ENCODE peak calls at places on chromosomes 2 and 18, in four cellular contexts. One of them, this sample, is unnamed.
A peak's percentile ranks its signal among the peaks of the same experiment; 100 is the strongest.

GRCh38 chr18:28855524-28855923 is 678.6 kb upstream of the CDH2 start:
- DNase-seq in left lung: no peak
- DNase-seq in lower lobe of right lung: no peak
- DNase-seq in tibial nerve: no peak
- DNase-seq in this sample: no peak

GRCh38 chr2:76861708-76862107 is 660.5 kb downstream of the LRRTM4 start:
- DNase-seq in left lung: no peak
- DNase-seq in tibial nerve: no peak
- DNase-seq in lower lobe of right lung: no peak
- DNase-seq in this sample: no peak

GRCh38 chr2:38212312-38212711 is 136.4 kb upstream of the CYP1B1 start:
- DNase-seq in tibial nerve: no peak
- DNase-seq in lower lobe of right lung: no peak
- DNase-seq in left lung: no peak
- DNase-seq in this sample: no peak

GRCh38 chr2:174835797-174836255 is 71.6 kb upstream of the CHRNA1 start:
- DNase-seq in lower lobe of right lung: no peak
- DNase-seq in left lung: no peak
- DNase-seq in tibial nerve: no peak
- DNase-seq in this sample: no peak

GRCh38 chr2:97748397-97748796 is 35.0 kb downstream of the ZAP70 start:
- DNase-seq in left lung: no peak
- DNase-seq in tibial nerve: no peak
- DNase-seq in lower lobe of right lung: no peak
- DNase-seq in this sample: no peak

GRCh38 chr2:200378652-200379290 is 72.3 kb downstream of the SPATS2L start:
- DNase-seq in tibial nerve: no peak
- DNase-seq in lower lobe of right lung: no peak
- DNase-seq in left lung: no peak
- DNase-seq in this sample: no peak

GRCh38 chr2:20208487-20208882 is 16.4 kb downstream of the SDC1 start:
- DNase-seq in left lung: no peak
- DNase-seq in tibial nerve: no peak
- DNase-seq in lower lobe of right lung: no peak
- DNase-seq in this sample: no peak

GRCh38 chr2:149422337-149422990 is 92.1 kb downstream of the LYPD6 start:
- DNase-seq in left lung: no peak
- DNase-seq in lower lobe of right lung: no peak
- DNase-seq in tibial nerve: no peak
- DNase-seq in this sample: no peak

GRCh38 chr18:76756491-76757288 is 65.7 kb upstream of the ZNF236 start:
- DNase-seq in lower lobe of right lung: no peak
- DNase-seq in left lung: no peak
- DNase-seq in tibial nerve: peak; percentile 18
- DNase-seq in this sample: no peak

GRCh38 chr2:216700088-216700567 is 4.8 kb upstream of the IGFBP5 start:
- DNase-seq in left lung: no peak
- DNase-seq in tibial nerve: no peak
- DNase-seq in lower lobe of right lung: no peak
- DNase-seq in this sample: no peak

GRCh38 chr18:79479761-79480161 is 84.0 kb downstream of the NFATC1 start:
- DNase-seq in left lung: peak; percentile 72
- DNase-seq in lower lobe of right lung: peak; percentile 40
- DNase-seq in tibial nerve: no peak
- DNase-seq in this sample: peak; percentile 45

GRCh38 chr2:98730053-98730850 is 680 bp downstream of the MGAT4A start:
- DNase-seq in lower lobe of right lung: peak; percentile 73
- DNase-seq in left lung: peak; percentile 86
- DNase-seq in tibial nerve: peak; percentile 35
- DNase-seq in this sample: peak; percentile 72

GRCh38 chr2:8458461-8459459 is 223.1 kb upstream of the ID2 start:
- DNase-seq in lower lobe of right lung: no peak
- DNase-seq in tibial nerve: no peak
- DNase-seq in left lung: no peak
- DNase-seq in this sample: no peak

GRCh38 chr2:73053316-73054114 is 18.0 kb downstream of the SFXN5 start:
- DNase-seq in tibial nerve: no peak
- DNase-seq in lower lobe of right lung: no peak
- DNase-seq in left lung: no peak
- DNase-seq in this sample: no peak

GRCh38 chr2:235573331-235574221 is 79.7 kb downstream of the AGAP1 start:
- DNase-seq in lower lobe of right lung: no peak
- DNase-seq in left lung: no peak
- DNase-seq in tibial nerve: no peak
- DNase-seq in this sample: no peak

GRCh38 chr18:48006415-48007175 is 76.1 kb upstream of the SMAD2 start:
- DNase-seq in lower lobe of right lung: no peak
- DNase-seq in tibial nerve: no peak
- DNase-seq in left lung: no peak
- DNase-seq in this sample: no peak

GRCh38 chr2:207258191-207258991 is 92.6 kb upstream of the KLF7 start:
- DNase-seq in lower lobe of right lung: peak; percentile 48
- DNase-seq in tibial nerve: peak; percentile 17
- DNase-seq in left lung: no peak
- DNase-seq in this sample: no peak

GRCh38 chr18:62357079-62357719 is 32.1 kb downstream of the TNFRSF11A start:
- DNase-seq in left lung: no peak
- DNase-seq in lower lobe of right lung: no peak
- DNase-seq in tibial nerve: no peak
- DNase-seq in this sample: no peak

GRCh38 chr2:85988914-85989270 is 100.1 kb upstream of the ST3GAL5 start:
- DNase-seq in lower lobe of right lung: no peak
- DNase-seq in left lung: no peak
- DNase-seq in tibial nerve: no peak
- DNase-seq in this sample: no peak
- H3K27ac ChIP-seq in lower lobe of right lung: no peak overlapping the region
- H3K27ac ChIP-seq in left lung: no peak overlapping the region
- H3K27ac ChIP-seq in tibial nerve: no peak overlapping the region
- H3K27ac ChIP-seq in this sample: peak overlapping the region; percentile 63

GRCh38 chr18:8847900-8848299 is 142.5 kb downstream of the MTCL1 start:
- DNase-seq in tibial nerve: no peak
- DNase-seq in lower lobe of right lung: no peak
- DNase-seq in left lung: no peak
- DNase-seq in this sample: no peak
- H3K4me3 ChIP-seq in tibial nerve: no peak overlapping the region
- H3K4me3 ChIP-seq in lower lobe of right lung: no peak overlapping the region
- H3K4me3 ChIP-seq in left lung: no peak overlapping the region
- H3K4me3 ChIP-seq in this sample: no peak overlapping the region

GRCh38 chr18:27653247-27653646 is 468.1 kb upstream of the CHST9 start:
- DNase-seq in tibial nerve: no peak
- DNase-seq in left lung: no peak
- DNase-seq in lower lobe of right lung: no peak
- DNase-seq in this sample: no peak
- H3K4me1 ChIP-seq in tibial nerve: no peaks in the 10 kb centered on the region
- H3K4me1 ChIP-seq in left lung: no peaks in the 10 kb centered on the region
- H3K4me1 ChIP-seq in lower lobe of right lung: no peaks in the 10 kb centered on the region
- H3K4me1 ChIP-seq in this sample: no peaks in the 10 kb centered on the region

GRCh38 chr18:23003289-23003688 is 70.2 kb downstream of the RBBP8 start:
- DNase-seq in tibial nerve: no peak
- DNase-seq in left lung: no peak
- DNase-seq in lower lobe of right lung: no peak
- DNase-seq in this sample: no peak

GRCh38 chr18:22998336-22998735 is 65.2 kb downstream of the RBBP8 start:
- DNase-seq in lower lobe of right lung: no peak
- DNase-seq in tibial nerve: no peak
- DNase-seq in left lung: no peak
- DNase-seq in this sample: no peak

GRCh38 chr18:22999647-23000046 is 66.5 kb downstream of the RBBP8 start:
- DNase-seq in tibial nerve: no peak
- DNase-seq in lower lobe of right lung: no peak
- DNase-seq in left lung: no peak
- DNase-seq in this sample: no peak

DNA sequence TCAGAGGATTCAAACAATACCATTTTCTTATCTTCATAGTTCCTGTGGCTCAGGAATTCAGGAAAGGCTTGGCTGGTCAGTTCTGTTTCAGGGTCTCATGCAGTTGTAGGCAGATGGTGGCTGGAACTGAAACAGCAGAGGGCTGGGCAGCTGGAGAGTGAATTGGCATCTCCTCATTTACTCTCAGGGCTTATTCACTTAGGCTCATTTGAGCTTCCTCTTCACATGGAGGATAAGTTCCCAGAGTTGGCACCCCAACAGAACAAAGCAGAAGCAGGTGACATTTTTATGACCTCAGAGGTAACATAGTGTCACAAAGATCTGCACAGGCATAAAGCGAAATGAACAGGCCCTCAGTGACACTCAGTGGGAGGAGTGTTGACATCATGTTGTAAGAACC is 66.1 kb downstream of the RBBP8 start:
- DNase-seq in left lung: no peak
- DNase-seq in lower lobe of right lung: no peak
- DNase-seq in tibial nerve: no peak
- DNase-seq in this sample: no peak
- H3K27ac ChIP-seq in left lung: no peak overlapping the region
- H3K27ac ChIP-seq in lower lobe of right lung: no peak overlapping the region
- H3K27ac ChIP-seq in tibial nerve: no peak overlapping the region
- H3K27ac ChIP-seq in this sample: no peak overlapping the region

GRCh38 chr2:80303825-80304521 is 579 bp downstream of the LRRTM1 start:
- DNase-seq in tibial nerve: no peak
- DNase-seq in left lung: peak; percentile 73
- DNase-seq in lower lobe of right lung: no peak
- DNase-seq in this sample: peak; percentile 60

GRCh38 chr2:80302465-80303005 is 2.0 kb downstream of the LRRTM1 start:
- DNase-seq in tibial nerve: no peak
- DNase-seq in left lung: peak; percentile 47
- DNase-seq in lower lobe of right lung: no peak
- DNase-seq in this sample: no peak

GRCh38 chr2:80300346-80300745 is 4.2 kb downstream of the LRRTM1 start:
- DNase-seq in lower lobe of right lung: no peak
- DNase-seq in tibial nerve: no peak
- DNase-seq in left lung: no peak
- DNase-seq in this sample: no peak

GRCh38 chr2:80303006-80303741 is 1.4 kb downstream of the LRRTM1 start:
- DNase-seq in lower lobe of right lung: peak; percentile 44
- DNase-seq in left lung: peak; percentile 69
- DNase-seq in tibial nerve: no peak
- DNase-seq in this sample: no peak

GRCh38 chr2:80302001-80302464 is 2.5 kb downstream of the LRRTM1 start:
- DNase-seq in left lung: peak; percentile 45
- DNase-seq in tibial nerve: no peak
- DNase-seq in lower lobe of right lung: no peak
- DNase-seq in this sample: no peak
- H3K4me3 ChIP-seq in left lung: no peak overlapping the region
- H3K4me3 ChIP-seq in tibial nerve: peak overlapping the region; percentile 53
- H3K4me3 ChIP-seq in lower lobe of right lung: no peak overlapping the region
- H3K4me3 ChIP-seq in this sample: no peak overlapping the region

GRCh38 chr2:119679526-119679837 is 481 bp downstream of the TMEM177 start:
- DNase-seq in left lung: no peak
- DNase-seq in tibial nerve: no peak
- DNase-seq in lower lobe of right lung: no peak
- DNase-seq in this sample: no peak
- H3K4me1 ChIP-seq in left lung: peaks cover 8% of the 10 kb centered on the region
- H3K4me1 ChIP-seq in tibial nerve: no peaks in the 10 kb centered on the region
- H3K4me1 ChIP-seq in lower lobe of right lung: peaks cover 13% of the 10 kb centered on the region
- H3K4me1 ChIP-seq in this sample: peaks cover 9% of the 10 kb centered on the region

GRCh38 chr2:240564571-240565266 is 3.6 kb upstream of the RNPEPL1 start:
- DNase-seq in tibial nerve: no peak
- DNase-seq in left lung: no peak
- DNase-seq in lower lobe of right lung: no peak
- DNase-seq in this sample: no peak

GRCh38 chr2:240565267-240566202 is 2.7 kb upstream of the RNPEPL1 start:
- DNase-seq in lower lobe of right lung: peak; percentile 96
- DNase-seq in tibial nerve: no peak
- DNase-seq in left lung: peak; percentile 97
- DNase-seq in this sample: peak; percentile 96

GRCh38 chr2:240566203-240567136 is 1.8 kb upstream of the RNPEPL1 start:
- DNase-seq in lower lobe of right lung: peak; percentile 98
- DNase-seq in tibial nerve: peak; percentile 88
- DNase-seq in left lung: peak; percentile 99
- DNase-seq in this sample: peak; percentile 98

GRCh38 chr2:240561325-240561971 is 1.3 kb downstream of the DUSP28 start:
- DNase-seq in left lung: no peak
- DNase-seq in lower lobe of right lung: no peak
- DNase-seq in tibial nerve: no peak
- DNase-seq in this sample: no peak

GRCh38 chr2:240564191-240564570 is 4.0 kb downstream of the DUSP28 start:
- DNase-seq in left lung: no peak
- DNase-seq in tibial nerve: no peak
- DNase-seq in lower lobe of right lung: no peak
- DNase-seq in this sample: no peak
- H3K27ac ChIP-seq in left lung: no peak overlapping the region
- H3K27ac ChIP-seq in tibial nerve: no peak overlapping the region
- H3K27ac ChIP-seq in lower lobe of right lung: peak overlapping the region; percentile 91
- H3K27ac ChIP-seq in this sample: no peak overlapping the region

DNA sequence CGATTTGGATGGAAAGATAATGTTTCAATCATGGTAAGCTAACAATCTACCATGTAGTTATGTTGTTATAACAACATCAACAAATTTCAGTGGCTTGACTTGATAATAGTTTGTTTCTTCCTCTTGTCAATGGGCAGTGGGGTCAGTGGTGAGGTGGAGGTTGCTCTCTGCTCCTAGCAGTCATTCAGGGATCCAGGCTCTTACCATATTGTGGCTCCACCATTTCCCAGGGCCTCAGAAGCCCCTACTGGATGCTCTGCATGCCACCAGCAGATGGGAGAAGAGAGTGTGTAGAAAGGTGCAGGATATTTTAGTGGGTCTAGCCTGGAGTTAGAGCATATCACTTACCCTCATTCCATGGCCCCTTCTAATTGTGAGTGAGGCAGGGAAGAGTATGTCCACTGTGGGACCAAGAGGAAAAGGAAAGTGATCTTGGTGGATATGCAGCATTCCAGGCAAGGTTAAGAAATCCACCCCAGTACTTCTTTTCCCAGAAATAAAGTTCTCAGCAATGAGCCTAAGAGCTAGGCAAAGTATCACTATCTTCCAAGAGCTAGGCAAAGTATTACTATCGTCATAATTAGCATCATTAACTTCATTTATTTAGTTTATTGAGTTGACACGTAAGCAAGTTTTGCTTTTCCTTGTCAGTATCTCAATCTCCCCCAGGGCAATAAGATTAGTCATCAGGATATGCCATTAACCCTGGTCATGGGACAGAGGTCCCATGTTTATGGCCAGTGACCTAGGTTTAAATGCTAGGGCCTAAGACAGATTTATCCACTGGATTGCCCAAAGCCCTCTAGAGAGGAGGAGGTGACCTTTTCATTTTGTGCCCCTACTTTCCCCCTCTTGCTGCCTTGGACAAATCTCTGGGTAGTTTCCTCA is 4.2 kb upstream of the IWS1 start:
- DNase-seq in tibial nerve: no peak
- DNase-seq in left lung: no peak
- DNase-seq in lower lobe of right lung: no peak
- DNase-seq in this sample: no peak
- H3K4me3 ChIP-seq in tibial nerve: no peak overlapping the region
- H3K4me3 ChIP-seq in left lung: no peak overlapping the region
- H3K4me3 ChIP-seq in lower lobe of right lung: no peak overlapping the region
- H3K4me3 ChIP-seq in this sample: no peak overlapping the region

GRCh38 chr2:191318729-191319078 is 73.5 kb downstream of the MYO1B start:
- DNase-seq in lower lobe of right lung: no peak
- DNase-seq in tibial nerve: no peak
- DNase-seq in left lung: no peak
- DNase-seq in this sample: no peak

GRCh38 chr2:191319181-191319580 is 74.0 kb downstream of the MYO1B start:
- DNase-seq in lower lobe of right lung: no peak
- DNase-seq in tibial nerve: no peak
- DNase-seq in left lung: no peak
- DNase-seq in this sample: no peak

GRCh38 chr2:191316246-191316645 is 71.0 kb downstream of the MYO1B start:
- DNase-seq in left lung: no peak
- DNase-seq in tibial nerve: no peak
- DNase-seq in lower lobe of right lung: no peak
- DNase-seq in this sample: no peak

GRCh38 chr2:191320881-191321280 is 75.7 kb downstream of the MYO1B start:
- DNase-seq in tibial nerve: no peak
- DNase-seq in left lung: no peak
- DNase-seq in lower lobe of right lung: no peak
- DNase-seq in this sample: no peak

GRCh38 chr2:191318037-191318728 is 73.0 kb downstream of the MYO1B start:
- DNase-seq in left lung: no peak
- DNase-seq in lower lobe of right lung: no peak
- DNase-seq in tibial nerve: no peak
- DNase-seq in this sample: no peak
- H3K4me1 ChIP-seq in left lung: peaks cover 33% of the 10 kb centered on the region
- H3K4me1 ChIP-seq in lower lobe of right lung: peaks cover 42% of the 10 kb centered on the region
- H3K4me1 ChIP-seq in tibial nerve: peaks cover 28% of the 10 kb centered on the region
- H3K4me1 ChIP-seq in this sample: peaks cover 28% of the 10 kb centered on the region